ENCODE peak calls at places on chromosome 1, in seven cellular contexts. Z is fibroblast of mammary gland, P is adrenal gland, C is transverse colon, R is fibroblast of pulmonary artery, X is RWPE1, B is Panc1. I is an unnamed sample.

GRCh38 chr1:41557751-41558455 is 73.4 kb upstream of the EDN2 start:
- DNase-seq in Z (no peak), P (no peak), C (no peak), R (no peak), X (no peak), B (no peak), I (no peak)

GRCh38 chr1:245856944-245857531 is 650.0 kb downstream of the SMYD3 start:
- DNase-seq in Z (peak; percentile 84), P (no peak), C (no peak), R (peak; percentile 88), X (peak; percentile 12), B (no peak), I (no peak)

GRCh38 chr1:156948708-156949107 is 28.3 kb downstream of the LRRC71 start:
- DNase-seq in Z (no peak), P (no peak), C (no peak), R (no peak), X (no peak), B (no peak), I (no peak)

GRCh38 chr1:67479146-67479891 is 49.1 kb upstream of the SERBP1 start:
- DNase-seq in Z (peak; percentile 21), P (peak; percentile 71), C (no peak), R (peak; percentile 39), X (no peak), B (no peak), I (no peak)

GRCh38 chr1:242081446-242081845 is 82.5 kb upstream of the MAP1LC3C start:
- DNase-seq in Z (peak; percentile 83), P (no peak), C (no peak), R (no peak), X (no peak), B (no peak), I (peak; percentile 2)

GRCh38 chr1:234722904-234723588 is 113.1 kb upstream of the IRF2BP2 start:
- DNase-seq in Z (peak; percentile 97), P (peak; percentile 83), C (peak; percentile 73), R (peak; percentile 95), X (peak; percentile 94), B (no peak), I (no peak)

GRCh38 chr1:187477103-187477502 is 648.4 kb downstream of the PLA2G4A start:
- DNase-seq in Z (no peak), P (no peak), C (no peak), R (peak; percentile 38), X (no peak), B (no peak), I (no peak)

GRCh38 chr1:230797376-230798186 is 50.4 kb downstream of the CAPN9 start:
- DNase-seq in Z (peak; percentile 73), P (peak; percentile 78), C (peak; percentile 41), R (peak; percentile 81), X (peak; percentile 49), B (peak; percentile 28), I (peak; percentile 30)

GRCh38 chr1:67752306-67752705 is 67.3 kb downstream of the GADD45A start:
- DNase-seq in Z (peak; percentile 32), P (no peak), C (no peak), R (peak; percentile 42), X (peak; percentile 15), B (no peak), I (no peak)

GRCh38 chr1:15948600-15949452 is 27.1 kb downstream of the ZBTB17 start:
- DNase-seq in Z (peak; percentile 97), P (peak; percentile 92), C (peak; percentile 60), R (peak; percentile 97), X (peak; percentile 81), B (no peak), I (no peak)

GRCh38 chr1:99705385-99705784 is 59.5 kb downstream of the PALMD start:
- DNase-seq in Z (no peak), P (no peak), C (no peak), R (peak; percentile 36), X (no peak), B (no peak), I (no peak)

GRCh38 chr1:162200096-162200847 is 130.8 kb downstream of the NOS1AP start:
- DNase-seq in Z (peak; percentile 22), P (no peak), C (no peak), R (no peak), X (no peak), B (no peak), I (no peak)

GRCh38 chr1:203733009-203733863 is 31.7 kb upstream of the LAX1 start:
- DNase-seq in Z (no peak), P (no peak), C (no peak), R (no peak), X (no peak), B (no peak), I (no peak)

GRCh38 chr1:247415423-247416361 is at the start of gene NLRP3:
- DNase-seq in Z (peak; percentile 18), P (peak; percentile 37), C (peak; percentile 34), R (no peak), X (peak; percentile 63), B (no peak), I (no peak)

GRCh38 chr1:203462878-203463277 is 12.7 kb upstream of the PRELP start:
- DNase-seq in Z (peak; percentile 78), P (no peak), C (no peak), R (peak; percentile 74), X (peak; percentile 72), B (no peak), I (no peak)

GRCh38 chr1:151882466-151882865 is 26.8 kb downstream of the THEM4 start:
- DNase-seq in Z (no peak), P (no peak), C (no peak), R (no peak), X (no peak), B (no peak), I (no peak)

GRCh38 chr1:94463765-94464330 is 45.7 kb downstream of the ABCD3 start:
- DNase-seq in Z (peak; percentile 67), P (peak; percentile 32), C (no peak), R (peak; percentile 77), X (peak; percentile 16), B (peak; percentile 15), I (peak; percentile 11)

GRCh38 chr1:85806236-85806965 is 98.2 kb upstream of the ZNHIT6 start:
- DNase-seq in Z (no peak), P (no peak), C (no peak), R (no peak), X (no peak), B (no peak), I (no peak)

GRCh38 chr1:32925360-32926142 is 24.4 kb upstream of the TMEM54 start:
- DNase-seq in Z (no peak), P (no peak), C (peak; percentile 45), R (peak; percentile 23), X (no peak), B (no peak), I (no peak)

GRCh38 chr1:219188331-219188803 is 14.7 kb downstream of the LYPLAL1 start:
- DNase-seq in Z (peak; percentile 7), P (no peak), C (no peak), R (no peak), X (no peak), B (no peak), I (no peak)

GRCh38 chr1:186220911-186221310 is 154.1 kb downstream of the TPR start:
- DNase-seq in Z (no peak), P (no peak), C (no peak), R (no peak), X (no peak), B (no peak), I (no peak)
- TF ChIP-seq CTCF in Z (no peak), P (no peak), C (no peak), R (no peak), X (no peak), B (no peak), I (no peak)

GRCh38 chr1:35851175-35851869 is 31.7 kb upstream of the AGO1 start:
- DNase-seq in Z (peak; percentile 38), P (no peak), C (no peak), R (peak; percentile 61), X (no peak), B (no peak), I (no peak)

GRCh38 chr1:35856964-35857363 is 26.0 kb upstream of the AGO1 start:
- DNase-seq in Z (no peak), P (no peak), C (no peak), R (no peak), X (no peak), B (no peak), I (no peak)

GRCh38 chr1:35857830-35858229 is 25.2 kb upstream of the AGO1 start:
- DNase-seq in Z (peak; percentile 35), P (no peak), C (no peak), R (peak; percentile 58), X (no peak), B (no peak), I (peak; percentile 28)

GRCh38 chr1:35852241-35852640 is 30.8 kb upstream of the AGO1 start:
- DNase-seq in Z (no peak), P (no peak), C (no peak), R (no peak), X (no peak), B (no peak), I (no peak)

DNA sequence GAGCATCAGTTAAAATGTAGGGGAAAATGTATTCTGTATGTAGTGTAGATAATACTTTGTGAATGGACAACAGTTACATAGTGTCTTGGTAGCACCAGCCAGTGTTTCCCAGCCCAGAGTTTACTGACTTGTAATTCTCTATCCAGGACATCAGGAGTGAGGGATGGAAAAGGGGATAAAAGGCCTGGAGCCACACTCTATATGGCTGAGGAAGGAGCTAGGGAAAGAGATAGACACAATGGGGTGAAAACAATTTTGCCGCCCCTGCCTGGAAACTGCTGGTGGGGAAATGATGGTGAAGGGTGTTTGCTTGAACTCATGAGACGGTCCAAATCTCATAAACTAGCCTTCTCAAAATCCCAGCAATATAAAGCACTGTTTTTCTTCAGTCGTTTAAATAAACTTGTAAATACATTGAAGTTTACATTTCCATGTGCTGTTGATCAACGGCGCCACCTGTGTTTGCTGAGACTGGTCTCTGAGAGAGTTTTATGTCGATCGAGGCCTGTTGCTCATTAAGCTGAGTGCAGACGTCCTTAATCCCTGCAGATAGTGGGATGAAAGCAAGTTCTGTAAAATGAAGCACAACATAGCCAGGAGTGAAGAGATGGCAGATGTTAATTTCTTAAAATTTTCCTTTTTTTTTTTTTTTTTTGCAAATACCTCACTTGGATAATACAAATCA is 27.9 kb upstream of the AGO1 start:
- DNase-seq in Z (no peak), P (no peak), C (no peak), R (no peak), X (no peak), B (no peak), I (no peak)
- TF ChIP-seq CTCF in Z (no peak), P (no peak), C (no peak), R (no peak), X (no peak), B (peak; percentile 39), I (no peak)

GRCh38 chr1:164518692-164519332 is 40.2 kb upstream of the PBX1 start:
- DNase-seq in Z (no peak), P (no peak), C (no peak), R (no peak), X (no peak), B (no peak), I (peak; percentile 83)
- TF ChIP-seq CTCF in Z (no peak), P (no peak), C (no peak), R (no peak), X (no peak), B (no peak), I (peak; percentile 67)

GRCh38 chr1:200258447-200259375 is 151.1 kb downstream of the ZNF281 start:
- DNase-seq in Z (peak; percentile 33), P (no peak), C (no peak), R (peak; percentile 33), X (peak; percentile 64), B (no peak), I (peak; percentile 59)
- TF ChIP-seq CTCF in Z (peak; percentile 60), P (peak; percentile 24), C (peak; percentile 31), R (peak; percentile 60), X (peak; percentile 37), B (peak; percentile 79), I (peak; percentile 61)